ENCODE peak calls at places on chromosomes 13 and 19, in nine cellular contexts. X is stimulated activated effector memory CD8-positive, alpha-beta T cell treated with anti-CD3 and anti-CD28 coated beads, Interleukin-12 subunit alpha, Interleukin-12 subunit beta, amount 100 ng/mL, for 72 hours; Y is M059J; D is left ventricle myocardium inferior; B is H1; Q is A673; S is AG04449; L is stimulated activated CD8-positive, alpha-beta memory T cell treated with anti-CD3 and anti-CD28 coated beads, Interleukin-2, amount 100 ng/mL, for 48 hours; E is activated T-helper 2 cell treated with anti-CD3 and anti-CD28 coated beads, Interferon-gamma antibody, Interleukin-2, Interleukin-4, amounts not matched to agents 10 μg/mL and 5 μg/mL and 100 μg/mL, durations not matched to agents 14 hours and 24 hours and 36 hours. H is an unnamed sample.

GRCh38 chr13:60282708-60283107 is 114.3 kb upstream of the TDRD3 start:
- DNase-seq in S (no peak), X (no peak), B (no peak), L (no peak), Q (no peak), Y (no peak), E (no peak), D (no peak), H (no peak)

GRCh38 chr13:49185264-49185663 is 34.9 kb upstream of the MLNR start:
- DNase-seq in Q (no peak), E (no peak), D (no peak), Y (no peak), S (no peak), L (no peak), X (no peak), B (no peak), H (no peak)

GRCh38 chr19:4052114-4052992 is 14.3 kb downstream of the ZBTB7A start:
- DNase-seq in L (no peak), X (peak), Q (no peak), S (no peak), B (no peak), D (no peak), Y (peak), E (no peak), H (no peak)

GRCh38 chr13:113275387-113275786 is 21.7 kb upstream of the LAMP1 start:
- DNase-seq in S (no peak), B (no peak), D (no peak), X (no peak), Y (peak), E (no peak), L (no peak), Q (peak), H (no peak)

GRCh38 chr13:110298566-110299321 is 8.2 kb downstream of the COL4A1 start:
- DNase-seq in Y (no peak), E (no peak), B (no peak), L (peak), X (no peak), S (no peak), Q (no peak), D (no peak), H (no peak)

GRCh38 chr19:47315125-47315821 is 5.6 kb downstream of the C5AR1 start:
- DNase-seq in X (no peak), L (peak), E (no peak), Y (peak), B (no peak), D (peak), Q (peak), S (peak), H (peak)

GRCh38 chr13:101572456-101572855 is 120.0 kb downstream of the ITGBL1 start:
- DNase-seq in S (no peak), D (no peak), Y (no peak), E (no peak), X (no peak), B (no peak), L (no peak), Q (no peak), H (no peak)

GRCh38 chr19:14114854-14115253 is 2.7 kb downstream of the PRKACA start:
- DNase-seq in Q (no peak), E (peak), X (peak), Y (no peak), L (peak), D (peak), S (no peak), B (no peak), H (no peak)

GRCh38 chr19:14333101-14333871 is 48.0 kb upstream of the ADGRE5 start:
- DNase-seq in S (no peak), D (peak), E (no peak), B (no peak), Y (no peak), L (no peak), Q (peak), X (no peak), H (no peak)

GRCh38 chr13:36130542-36131214 is 504 bp downstream of the DCLK1 start:
- DNase-seq in L (no peak), Q (peak), X (no peak), E (no peak), Y (peak), D (peak), B (no peak), S (no peak), H (no peak)

GRCh38 chr19:49114630-49115363 is 627 bp downstream of the LIN7B start:
- DNase-seq in Y (peak), Q (peak), B (no peak), D (peak), X (peak), L (peak), S (no peak), E (peak), H (no peak)

GRCh38 chr13:106078191-106078590 is 457.3 kb downstream of the EFNB2 start:
- DNase-seq in Y (peak), X (no peak), L (no peak), S (no peak), E (no peak), D (no peak), B (no peak), Q (no peak), H (no peak)

GRCh38 chr13:48615017-48615416 is 38.7 kb upstream of the CYSLTR2 start:
- DNase-seq in B (no peak), E (no peak), L (no peak), D (no peak), S (no peak), Q (no peak), X (no peak), Y (no peak), H (no peak)

GRCh38 chr13:108961542-108962125 is 332.2 kb downstream of the MYO16 start:
- DNase-seq in Y (peak), S (no peak), L (no peak), X (no peak), D (no peak), Q (peak), E (no peak), B (no peak), H (no peak)

GRCh38 chr19:38812841-38813320 is at the start of gene LGALS4:
- DNase-seq in Q (no peak), S (no peak), L (no peak), E (no peak), D (no peak), B (no peak), Y (no peak), X (no peak), H (no peak)

GRCh38 chr19:3544742-3545668 is 6.0 kb downstream of the TEKTIP1 start:
- DNase-seq in X (peak), L (peak), D (peak), B (no peak), E (peak), Y (peak), S (no peak), Q (peak), H (peak)

GRCh38 chr13:48400820-48401219 is 12.1 kb downstream of the LPAR6 start:
- DNase-seq in S (peak), B (no peak), D (no peak), Y (peak), X (no peak), Q (peak), E (no peak), L (no peak), H (no peak)

GRCh38 chr19:7257148-7258041 is 36.8 kb downstream of the INSR start:
- DNase-seq in B (no peak), S (no peak), X (no peak), L (no peak), E (no peak), Q (peak), Y (peak), D (no peak), H (no peak)

GRCh38 chr13:72590091-72590490 is 137.3 kb downstream of the MZT1 start:
- DNase-seq in E (no peak), Q (no peak), X (no peak), B (no peak), L (no peak), S (no peak), Y (no peak), D (no peak), H (no peak)

GRCh38 chr13:50845211-50845610 is 1.7 kb upstream of the DLEU7 start:
- DNase-seq in X (no peak), S (no peak), Y (peak), E (no peak), B (no peak), Q (no peak), D (no peak), L (no peak), H (no peak)

GRCh38 chr19:5891938-5892771 is 11.4 kb downstream of the NDUFA11 start:
- DNase-seq in E (no peak), Q (no peak), B (no peak), L (no peak), Y (peak), S (no peak), D (no peak), X (no peak), H (no peak)

GRCh38 chr19:34226036-34226435 is 28.3 kb upstream of the GARRE1 start:
- DNase-seq in E (no peak), Q (no peak), X (no peak), D (no peak), S (no peak), L (no peak), Y (no peak), B (no peak), H (no peak)

GRCh38 chr19:2478324-2478755 is 2.4 kb downstream of the GADD45B start:
- DNase-seq in X (peak), Y (peak), Q (peak), L (peak), E (peak), B (no peak), S (no peak), D (peak), H (no peak)

GRCh38 chr13:24784319-24784718 is 20.4 kb downstream of the RNF17 start:
- DNase-seq in B (no peak), L (no peak), Q (no peak), E (no peak), S (no peak), X (no peak), Y (no peak), D (no peak), H (no peak)

GRCh38 chr19:17043744-17044143 is 17.1 kb upstream of the CPAMD8 start:
- DNase-seq in X (no peak), D (no peak), Q (no peak), E (no peak), B (no peak), S (no peak), L (no peak), Y (no peak), H (no peak)

GRCh38 chr19:45403781-45404556 is 900 bp downstream of the PPP1R13L start:
- DNase-seq in S (no peak), E (peak), Y (peak), D (peak), X (peak), Q (peak), L (peak), B (no peak), H (no peak)

GRCh38 chr13:99756281-99756680 is 215.3 kb downstream of the ZIC5 start:
- DNase-seq in L (no peak), D (no peak), Y (peak), X (no peak), E (no peak), B (no peak), Q (no peak), S (no peak), H (no peak)

GRCh38 chr19:4103073-4103418 is 20.9 kb downstream of the MAP2K2 start:
- DNase-seq in Q (no peak), Y (peak), B (no peak), D (no peak), X (no peak), E (no peak), S (no peak), L (no peak), H (no peak)

GRCh38 chr19:53357821-53358581 is 7.5 kb upstream of the ZNF525 start:
- DNase-seq in D (no peak), Q (no peak), S (no peak), L (no peak), X (no peak), E (no peak), Y (no peak), B (peak), H (no peak)

GRCh38 chr19:49064029-49064629 is 489 bp downstream of the NTF4 start:
- DNase-seq in Y (no peak), L (no peak), E (no peak), S (no peak), X (no peak), B (no peak), D (no peak), Q (no peak), H (no peak)

GRCh38 chr13:77330009-77330471 is 3.1 kb upstream of the MYCBP2 start:
- DNase-seq in B (no peak), D (no peak), L (no peak), E (no peak), S (no peak), Y (no peak), Q (peak), X (no peak), H (no peak)

GRCh38 chr13:52646967-52647366 is 4.7 kb downstream of the HNRNPA1L2 start:
- DNase-seq in Y (no peak), X (no peak), D (no peak), B (no peak), S (no peak), E (no peak), L (no peak), Q (no peak), H (no peak)

GRCh38 chr13:71148391-71148790 is 718.6 kb downstream of the DACH1 start:
- DNase-seq in Q (no peak), S (no peak), B (no peak), D (no peak), L (no peak), Y (no peak), X (no peak), E (no peak), H (no peak)

GRCh38 chr13:27922974-27923612 is 3.3 kb downstream of the PDX1 start:
- DNase-seq in B (no peak), X (no peak), S (no peak), D (no peak), Y (no peak), E (no peak), L (no peak), Q (no peak), H (no peak)

GRCh38 chr19:6092329-6093286 is 17.7 kb downstream of the RFX2 start:
- DNase-seq in D (peak), L (no peak), Y (peak), B (peak), Q (peak), E (no peak), X (no peak), S (no peak), H (peak)